ENCODE peak calls at places on chromosomes 6 and 20, in seven cellular contexts. Q is activated CD4-positive, alpha-beta T cell treated with anti-CD3 and anti-CD28 coated beads for 24 hours; S is HFFc6; B is bronchial epithelial cell; C is occipital lobe; Z is retinal pigment epithelial cell; D is GM12891. T is an unnamed sample.

GRCh38 chr6:82818727-82819126 is 246.9 kb downstream of the UBE3D start:
- DNase-seq in Q (no peak), S (peak), B (peak), C (no peak), Z (no peak), D (no peak), T (no peak)

GRCh38 chr6:63644668-63645326 is 9.2 kb downstream of the PHF3 start:
- DNase-seq in Q (no peak), S (no peak), B (peak), C (no peak), Z (no peak), D (no peak), T (no peak)

GRCh38 chr6:70834520-70834919 is 122.3 kb downstream of the B3GAT2 start:
- DNase-seq in Q (no peak), S (no peak), B (peak), C (no peak), Z (no peak), D (no peak), T (no peak)

GRCh38 chr6:170108890-170109587 is 181.8 kb downstream of the DLL1 start:
- DNase-seq in Q (no peak), S (no peak), B (no peak), C (no peak), Z (no peak), D (no peak), T (peak)

GRCh38 chr20:24027229-24027628 is 38.6 kb upstream of the GGTLC1 start:
- DNase-seq in Q (peak), S (no peak), B (peak), C (no peak), Z (no peak), D (no peak), T (peak)

GRCh38 chr6:133814797-133815196 is 74.1 kb upstream of the TCF21 start:
- DNase-seq in Q (no peak), S (peak), B (peak), C (no peak), Z (no peak), D (no peak), T (no peak)

GRCh38 chr6:170082067-170082466 is 208.8 kb downstream of the DLL1 start:
- DNase-seq in Q (no peak), S (no peak), B (no peak), C (no peak), Z (no peak), D (no peak), T (peak)

GRCh38 chr6:45681860-45682488 is 304.2 kb upstream of the SUPT3H start:
- DNase-seq in Q (no peak), S (peak), B (peak), C (no peak), Z (no peak), D (peak), T (no peak)

GRCh38 chr6:84773133-84773430 is 8.7 kb upstream of the TBX18 start:
- DNase-seq in Q (no peak), S (no peak), B (no peak), C (no peak), Z (no peak), D (no peak), T (no peak)

GRCh38 chr6:17972074-17972966 is 15.1 kb downstream of the KIF13A start:
- DNase-seq in Q (no peak), S (no peak), B (no peak), C (no peak), Z (no peak), D (no peak), T (no peak)